ENCODE peak calls at places on chromosomes 3 and 15, in seven cellular contexts. I is sigmoid colon, Y is stomach, Z is spleen, E is HepG2, R is GM23338, H is Panc1. P is an unnamed sample.

GRCh38 chr3:100563652-100564215 is 45.7 kb upstream of the ADGRG7 start:
- DNase-seq in I (no peak), Y (no peak), Z (no peak), E (no peak), R (no peak), H (no peak), P (no peak)

GRCh38 chr3:69297525-69297924 is 88.4 kb downstream of the FRMD4B start:
- DNase-seq in I (no peak), Y (no peak), Z (no peak), E (no peak), R (no peak), H (no peak), P (no peak)

GRCh38 chr15:71043373-71043772 is 71.9 kb upstream of the THSD4 start:
- DNase-seq in I (no peak), Y (no peak), Z (no peak), E (no peak), R (no peak), H (no peak), P (no peak)

GRCh38 chr15:50148362-50148963 is 29.4 kb upstream of the ATP8B4 start:
- DNase-seq in I (no peak), Y (no peak), Z (no peak), E (peak; percentile 59), R (peak; percentile 84), H (peak; percentile 43), P (no peak)

GRCh38 chr3:14490831-14491230 is 49.3 kb downstream of the GRIP2 start:
- DNase-seq in I (no peak), Y (no peak), Z (no peak), E (no peak), R (no peak), H (no peak), P (no peak)

GRCh38 chr3:152355744-152356665 is 87.3 kb downstream of the MBNL1 start:
- DNase-seq in I (no peak), Y (no peak), Z (no peak), E (no peak), R (no peak), H (no peak), P (no peak)

GRCh38 chr3:126460386-126460785 is 15.3 kb downstream of the ZXDC start:
- DNase-seq in I (no peak), Y (no peak), Z (peak; percentile 54), E (no peak), R (no peak), H (no peak), P (no peak)

GRCh38 chr3:135103913-135104312 is 308.9 kb downstream of the EPHB1 start:
- DNase-seq in I (peak; percentile 72), Y (no peak), Z (no peak), E (no peak), R (no peak), H (no peak), P (no peak)

GRCh38 chr15:29143909-29144308 is 125.7 kb downstream of the NSMCE3 start:
- DNase-seq in I (no peak), Y (no peak), Z (no peak), E (no peak), R (no peak), H (no peak), P (no peak)

GRCh38 chr15:83248151-83248851 is 36.2 kb downstream of the BNC1 start:
- DNase-seq in I (no peak), Y (no peak), Z (no peak), E (peak; percentile 55), R (peak; percentile 90), H (peak; percentile 42), P (no peak)

GRCh38 chr3:131053021-131053420 is 26.3 kb downstream of the NEK11 start:
- DNase-seq in I (no peak), Y (no peak), Z (no peak), E (no peak), R (no peak), H (no peak), P (no peak)

GRCh38 chr15:43186003-43186353 is 775 bp downstream of the CCNDBP1 start:
- DNase-seq in I (no peak), Y (no peak), Z (no peak), E (no peak), R (no peak), H (no peak), P (no peak)

GRCh38 chr15:84915011-84915958 is 30.8 kb downstream of the SLC28A1 start:
- DNase-seq in I (peak; percentile 87), Y (peak; percentile 30), Z (no peak), E (peak; percentile 84), R (peak; percentile 16), H (no peak), P (no peak)

GRCh38 chr15:78061963-78062427 is 15.5 kb downstream of the TBC1D2B start:
- DNase-seq in I (no peak), Y (no peak), Z (no peak), E (no peak), R (no peak), H (no peak), P (no peak)

GRCh38 chr3:10772230-10773161 is 43.5 kb upstream of the SLC6A11 start:
- DNase-seq in I (no peak), Y (no peak), Z (peak; percentile 52), E (peak; percentile 52), R (peak; percentile 85), H (no peak), P (peak; percentile 80)

GRCh38 chr15:35181538-35181937 is 96.4 kb upstream of the NANOGP8 start:
- DNase-seq in I (no peak), Y (no peak), Z (no peak), E (no peak), R (no peak), H (no peak), P (no peak)

GRCh38 chr15:80978685-80979084 is 10.9 kb downstream of the MESD start:
- DNase-seq in I (no peak), Y (no peak), Z (no peak), E (no peak), R (no peak), H (no peak), P (no peak)

GRCh38 chr3:97235611-97236315 is 421.4 kb downstream of the EPHA6 start:
- DNase-seq in I (no peak), Y (no peak), Z (no peak), E (no peak), R (no peak), H (no peak), P (no peak)

GRCh38 chr15:45635191-45635638 is 386 bp downstream of the SQOR start:
- DNase-seq in I (peak; percentile 90), Y (peak; percentile 73), Z (peak; percentile 94), E (peak; percentile 41), R (peak; percentile 74), H (no peak), P (peak; percentile 95)

GRCh38 chr15:88400069-88400468 is 67.1 kb downstream of the MRPL46 start:
- DNase-seq in I (no peak), Y (no peak), Z (no peak), E (no peak), R (no peak), H (no peak), P (no peak)

GRCh38 chr15:33243393-33243792 is 48.9 kb upstream of the FMN1 start:
- DNase-seq in I (no peak), Y (no peak), Z (no peak), E (no peak), R (no peak), H (no peak), P (no peak)

GRCh38 chr3:129793947-129794318 is 99.6 kb downstream of the TMCC1 start:
- DNase-seq in I (no peak), Y (no peak), Z (no peak), E (no peak), R (peak; percentile 47), H (no peak), P (no peak)

GRCh38 chr15:69590201-69590600 is 137.6 kb downstream of the RPLP1 start:
- DNase-seq in I (no peak), Y (no peak), Z (no peak), E (no peak), R (no peak), H (no peak), P (no peak)

GRCh38 chr15:69590932-69591524 is 138.4 kb downstream of the RPLP1 start:
- DNase-seq in I (no peak), Y (no peak), Z (no peak), E (no peak), R (no peak), H (no peak), P (no peak)

GRCh38 chr15:69592954-69593353 is 140.3 kb downstream of the RPLP1 start:
- DNase-seq in I (no peak), Y (no peak), Z (no peak), E (no peak), R (no peak), H (no peak), P (no peak)

GRCh38 chr15:69593488-69593887 is 140.9 kb downstream of the RPLP1 start:
- DNase-seq in I (no peak), Y (no peak), Z (no peak), E (no peak), R (peak; percentile 23), H (no peak), P (no peak)

GRCh38 chr15:69591905-69592508 is 139.4 kb downstream of the RPLP1 start:
- DNase-seq in I (no peak), Y (no peak), Z (no peak), E (peak; percentile 97), R (no peak), H (no peak), P (no peak)
- TF ChIP-seq POLR2AphosphoS5 in I (no peak), Y (peak; percentile 51), Z (no peak), E (no peak), R (no peak), H (no peak), P (no peak)

GRCh38 chr15:67133026-67133425 is 67.6 kb downstream of the SMAD3 start:
- DNase-seq in I (peak; percentile 40), Y (no peak), Z (no peak), E (no peak), R (no peak), H (no peak), P (no peak)
- H3K4me1 ChIP-seq in I (peaks cover 90% of the 10 kb centered on the region), Y (peaks cover 77% of the 10 kb centered on the region), Z (peaks cover 100% of the 10 kb centered on the region), E (peaks cover 68% of the 10 kb centered on the region), R (peaks cover 25% of the 10 kb centered on the region), H (peaks cover 100% of the 10 kb centered on the region), P (peaks cover 59% of the 10 kb centered on the region)

DNA sequence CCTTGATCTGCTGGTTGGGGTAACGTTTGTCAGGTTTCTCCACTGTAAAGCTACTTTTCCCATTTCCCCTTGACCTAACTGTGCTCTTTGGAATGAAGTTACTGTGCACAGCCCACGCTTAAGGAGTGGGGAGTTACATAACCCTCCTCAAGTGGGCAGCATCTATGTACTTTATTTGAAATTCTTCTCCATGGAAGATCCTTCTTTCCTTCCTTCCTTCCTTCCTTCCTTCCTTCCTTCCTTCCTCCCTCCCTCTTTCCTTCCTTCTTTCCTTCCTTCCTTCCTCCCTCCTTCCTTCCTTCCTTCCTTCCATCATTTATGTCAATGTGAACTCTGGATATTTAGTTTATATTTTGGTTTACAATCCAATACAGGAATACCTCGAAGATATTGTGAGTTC is 77.1 kb upstream of the TRA2B start:
- DNase-seq in I (no peak), Y (no peak), Z (no peak), E (no peak), R (no peak), H (no peak), P (no peak)
- TF ChIP-seq POLR2AphosphoS5 in I (no peak), Y (no peak), Z (no peak), E (no peak), R (no peak), H (no peak), P (no peak)

DNA sequence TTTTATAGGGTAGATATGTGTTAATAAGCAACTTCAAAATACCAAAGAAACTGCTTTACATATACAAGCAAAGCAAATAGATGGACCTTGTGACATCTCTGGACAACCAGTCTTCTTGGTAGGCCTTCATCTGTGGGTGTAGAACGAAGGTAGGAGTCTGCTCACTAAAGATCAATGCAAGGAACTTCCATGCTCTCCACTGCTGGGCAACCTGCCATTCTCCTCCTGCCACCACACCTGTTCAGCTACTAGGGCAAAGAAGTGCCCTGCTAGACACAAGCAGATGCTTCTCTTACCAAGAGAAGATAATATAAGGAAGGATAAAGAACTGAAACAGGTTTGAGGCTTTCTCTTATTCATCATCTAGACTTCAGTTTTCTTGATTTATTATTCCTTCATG is 12.6 kb downstream of the PPARG start:
- DNase-seq in I (no peak), Y (peak; percentile 58), Z (no peak), E (no peak), R (no peak), H (no peak), P (no peak)
- H3K4me1 ChIP-seq in I (no peaks in the 10 kb centered on the region), Y (no peaks in the 10 kb centered on the region), Z (peaks cover 11% of the 10 kb centered on the region), E (no peaks in the 10 kb centered on the region), R (no peaks in the 10 kb centered on the region), H (peaks cover 77% of the 10 kb centered on the region), P (no peaks in the 10 kb centered on the region)